ENCODE peak calls at places on chromosomes 3 and 15, in five cellular contexts. N is skeletal muscle cell; H is fibroblast of villous mesenchyme; U is stimulated activated CD8-positive, alpha-beta memory T cell treated with anti-CD3 and anti-CD28 coated beads, Interleukin-15, amount 100 ng/mL, for 4 hours; O is NCI-H526 treated with DMSO at 0.1 percent for 48 hours. Y is an unnamed sample.

GRCh38 chr3:114462750-114463149 is 168.9 kb downstream of the TIGIT start:
- DNase-seq in H (no peak), U (no peak), N (no peak), O (no peak), Y (no peak)

GRCh38 chr3:127209840-127210653 is 17.1 kb downstream of the PRR23E start:
- DNase-seq in O (no peak), N (no peak), U (no peak), H (no peak), Y (no peak)

GRCh38 chr3:168024537-168024941 is 71.2 kb downstream of the GOLIM4 start:
- DNase-seq in U (no peak), N (peak), O (no peak), H (peak), Y (no peak)

GRCh38 chr15:72197460-72198409 is at the start of gene GRAMD2A:
- DNase-seq in U (peak), O (peak), H (peak), N (no peak), Y (no peak)

GRCh38 chr3:76063019-76063418 is 277.7 kb upstream of the ZNF717 start:
- DNase-seq in N (peak), H (peak), U (no peak), O (no peak), Y (no peak)

GRCh38 chr3:153260681-153261080 is 98.7 kb downstream of the RAP2B start:
- DNase-seq in H (no peak), N (no peak), O (no peak), U (no peak), Y (no peak)

GRCh38 chr15:48402778-48403177 is 71.5 kb downstream of the DUT start:
- DNase-seq in H (no peak), O (no peak), N (no peak), U (no peak), Y (no peak)

GRCh38 chr3:51718547-51719412 is 11.9 kb downstream of the GRM2 start:
- DNase-seq in O (peak), N (no peak), H (peak), U (no peak), Y (no peak)

GRCh38 chr3:97579365-97579764 is 185.2 kb upstream of the ARL6 start:
- DNase-seq in H (no peak), N (no peak), U (no peak), O (no peak), Y (no peak)

GRCh38 chr3:184592411-184593200 is 31.0 kb downstream of the EPHB3 start:
- DNase-seq in N (peak), O (peak), U (no peak), H (no peak), Y (no peak)

GRCh38 chr15:69996842-69997478 is 100.8 kb downstream of the TLE3 start:
- DNase-seq in O (peak), N (no peak), U (no peak), H (no peak), Y (no peak)

GRCh38 chr3:129182390-129183180 is 1.1 kb downstream of the CNBP start:
- DNase-seq in N (no peak), U (no peak), H (peak), O (peak), Y (no peak)